ENCODE peak calls at places on chromosomes 11 and 22, in five cellular contexts. One of them, this sample, is unnamed.

GRCh38 chr11:118473537-118473936 is 37.2 kb downstream of the KMT2A start:
- DNase-seq in stimulated activated CD4-positive, alpha-beta T cell treated with anti-CD3 and anti-CD28 coated beads, Interleukin-1b, Interleukin-23, amount 100 ng/mL, for 24 hours: no peak
- DNase-seq in NCI-H2029: no peak
- DNase-seq in RKO: no peak
- DNase-seq in LHCN-M2: no peak
- DNase-seq in this sample: no peak

GRCh38 chr11:104926771-104927470 is 28.7 kb upstream of the CASP12 start:
- DNase-seq in stimulated activated CD4-positive, alpha-beta T cell treated with anti-CD3 and anti-CD28 coated beads, Interleukin-1b, Interleukin-23, amount 100 ng/mL, for 24 hours: no peak
- DNase-seq in NCI-H2029: no peak
- DNase-seq in RKO: no peak
- DNase-seq in LHCN-M2: no peak
- DNase-seq in this sample: no peak

GRCh38 chr22:21855715-21856114 is 11.7 kb downstream of the MAPK1 start:
- DNase-seq in stimulated activated CD4-positive, alpha-beta T cell treated with anti-CD3 and anti-CD28 coated beads, Interleukin-1b, Interleukin-23, amount 100 ng/mL, for 24 hours: no peak
- DNase-seq in NCI-H2029: no peak
- DNase-seq in RKO: no peak
- DNase-seq in LHCN-M2: no peak
- DNase-seq in this sample: no peak

GRCh38 chr11:10272132-10272531 is 21.9 kb downstream of the SBF2 start:
- DNase-seq in stimulated activated CD4-positive, alpha-beta T cell treated with anti-CD3 and anti-CD28 coated beads, Interleukin-1b, Interleukin-23, amount 100 ng/mL, for 24 hours: no peak
- DNase-seq in NCI-H2029: no peak
- DNase-seq in RKO: no peak
- DNase-seq in LHCN-M2: no peak
- DNase-seq in this sample: no peak

GRCh38 chr11:70948416-70948815 is 304.0 kb downstream of the SHANK2 start:
- DNase-seq in stimulated activated CD4-positive, alpha-beta T cell treated with anti-CD3 and anti-CD28 coated beads, Interleukin-1b, Interleukin-23, amount 100 ng/mL, for 24 hours: no peak
- DNase-seq in NCI-H2029: no peak
- DNase-seq in RKO: no peak
- DNase-seq in LHCN-M2: no peak
- DNase-seq in this sample: no peak

GRCh38 chr22:27903805-27904473 is 15.1 kb downstream of the PITPNB start:
- DNase-seq in stimulated activated CD4-positive, alpha-beta T cell treated with anti-CD3 and anti-CD28 coated beads, Interleukin-1b, Interleukin-23, amount 100 ng/mL, for 24 hours: no peak
- DNase-seq in NCI-H2029: no peak
- DNase-seq in RKO: no peak
- DNase-seq in LHCN-M2: no peak
- DNase-seq in this sample: no peak

GRCh38 chr22:41448189-41448808 is 1.7 kb upstream of the TOB2 start:
- DNase-seq in stimulated activated CD4-positive, alpha-beta T cell treated with anti-CD3 and anti-CD28 coated beads, Interleukin-1b, Interleukin-23, amount 100 ng/mL, for 24 hours: peak
- DNase-seq in NCI-H2029: peak
- DNase-seq in RKO: peak
- DNase-seq in LHCN-M2: peak
- DNase-seq in this sample: peak

GRCh38 chr22:19446603-19447387 is 716 bp downstream of the C22orf39 start:
- DNase-seq in stimulated activated CD4-positive, alpha-beta T cell treated with anti-CD3 and anti-CD28 coated beads, Interleukin-1b, Interleukin-23, amount 100 ng/mL, for 24 hours: no peak
- DNase-seq in NCI-H2029: no peak
- DNase-seq in RKO: peak
- DNase-seq in LHCN-M2: no peak
- DNase-seq in this sample: no peak

GRCh38 chr22:23199159-23199558 is 18.9 kb downstream of the BCR start:
- DNase-seq in stimulated activated CD4-positive, alpha-beta T cell treated with anti-CD3 and anti-CD28 coated beads, Interleukin-1b, Interleukin-23, amount 100 ng/mL, for 24 hours: no peak
- DNase-seq in NCI-H2029: no peak
- DNase-seq in RKO: no peak
- DNase-seq in LHCN-M2: no peak
- DNase-seq in this sample: no peak

GRCh38 chr11:72848846-72849466 is 34.7 kb downstream of the ATG16L2 start:
- DNase-seq in stimulated activated CD4-positive, alpha-beta T cell treated with anti-CD3 and anti-CD28 coated beads, Interleukin-1b, Interleukin-23, amount 100 ng/mL, for 24 hours: no peak
- DNase-seq in NCI-H2029: no peak
- DNase-seq in RKO: peak
- DNase-seq in LHCN-M2: no peak
- DNase-seq in this sample: no peak

GRCh38 chr11:45850446-45850845 is 3.2 kb downstream of the CRY2 start:
- DNase-seq in stimulated activated CD4-positive, alpha-beta T cell treated with anti-CD3 and anti-CD28 coated beads, Interleukin-1b, Interleukin-23, amount 100 ng/mL, for 24 hours: no peak
- DNase-seq in NCI-H2029: no peak
- DNase-seq in RKO: peak
- DNase-seq in LHCN-M2: peak
- DNase-seq in this sample: no peak

GRCh38 chr11:93986716-93987115 is 34.4 kb upstream of the HEPHL1 start:
- DNase-seq in stimulated activated CD4-positive, alpha-beta T cell treated with anti-CD3 and anti-CD28 coated beads, Interleukin-1b, Interleukin-23, amount 100 ng/mL, for 24 hours: no peak
- DNase-seq in NCI-H2029: peak
- DNase-seq in RKO: no peak
- DNase-seq in LHCN-M2: peak
- DNase-seq in this sample: peak

GRCh38 chr11:59182457-59183151 is 10.7 kb downstream of the DTX4 start:
- DNase-seq in stimulated activated CD4-positive, alpha-beta T cell treated with anti-CD3 and anti-CD28 coated beads, Interleukin-1b, Interleukin-23, amount 100 ng/mL, for 24 hours: no peak
- DNase-seq in NCI-H2029: no peak
- DNase-seq in RKO: no peak
- DNase-seq in LHCN-M2: no peak
- DNase-seq in this sample: no peak

GRCh38 chr11:70928854-70929598 is 323.4 kb downstream of the SHANK2 start:
- DNase-seq in stimulated activated CD4-positive, alpha-beta T cell treated with anti-CD3 and anti-CD28 coated beads, Interleukin-1b, Interleukin-23, amount 100 ng/mL, for 24 hours: no peak
- DNase-seq in NCI-H2029: no peak
- DNase-seq in RKO: no peak
- DNase-seq in LHCN-M2: no peak
- DNase-seq in this sample: no peak

GRCh38 chr11:130449996-130450419 is 1.6 kb downstream of the ADAMTS15 start:
- DNase-seq in stimulated activated CD4-positive, alpha-beta T cell treated with anti-CD3 and anti-CD28 coated beads, Interleukin-1b, Interleukin-23, amount 100 ng/mL, for 24 hours: no peak
- DNase-seq in NCI-H2029: no peak
- DNase-seq in RKO: no peak
- DNase-seq in LHCN-M2: no peak
- DNase-seq in this sample: no peak

GRCh38 chr11:134665571-134666268 is 253.7 kb upstream of the B3GAT1 start:
- DNase-seq in stimulated activated CD4-positive, alpha-beta T cell treated with anti-CD3 and anti-CD28 coated beads, Interleukin-1b, Interleukin-23, amount 100 ng/mL, for 24 hours: no peak
- DNase-seq in NCI-H2029: no peak
- DNase-seq in RKO: no peak
- DNase-seq in LHCN-M2: no peak
- DNase-seq in this sample: no peak

GRCh38 chr11:40597546-40598113 is 861.8 kb downstream of the LRRC4C start:
- DNase-seq in stimulated activated CD4-positive, alpha-beta T cell treated with anti-CD3 and anti-CD28 coated beads, Interleukin-1b, Interleukin-23, amount 100 ng/mL, for 24 hours: no peak
- DNase-seq in NCI-H2029: no peak
- DNase-seq in RKO: no peak
- DNase-seq in LHCN-M2: no peak
- DNase-seq in this sample: no peak

GRCh38 chr11:69718147-69718546 is 14.3 kb upstream of the FGF19 start:
- DNase-seq in stimulated activated CD4-positive, alpha-beta T cell treated with anti-CD3 and anti-CD28 coated beads, Interleukin-1b, Interleukin-23, amount 100 ng/mL, for 24 hours: no peak
- DNase-seq in NCI-H2029: no peak
- DNase-seq in RKO: no peak
- DNase-seq in LHCN-M2: peak
- DNase-seq in this sample: no peak

GRCh38 chr11:8230178-8230859 is 33.4 kb downstream of the LMO1 start:
- DNase-seq in stimulated activated CD4-positive, alpha-beta T cell treated with anti-CD3 and anti-CD28 coated beads, Interleukin-1b, Interleukin-23, amount 100 ng/mL, for 24 hours: no peak
- DNase-seq in NCI-H2029: no peak
- DNase-seq in RKO: no peak
- DNase-seq in LHCN-M2: no peak
- DNase-seq in this sample: no peak

GRCh38 chr11:67662142-67662805 is 11.7 kb upstream of the ACY3 start:
- DNase-seq in stimulated activated CD4-positive, alpha-beta T cell treated with anti-CD3 and anti-CD28 coated beads, Interleukin-1b, Interleukin-23, amount 100 ng/mL, for 24 hours: no peak
- DNase-seq in NCI-H2029: no peak
- DNase-seq in RKO: no peak
- DNase-seq in LHCN-M2: no peak
- DNase-seq in this sample: no peak

GRCh38 chr11:3220101-3220500 is 1.5 kb upstream of the MRGPRG start:
- DNase-seq in stimulated activated CD4-positive, alpha-beta T cell treated with anti-CD3 and anti-CD28 coated beads, Interleukin-1b, Interleukin-23, amount 100 ng/mL, for 24 hours: no peak
- DNase-seq in NCI-H2029: no peak
- DNase-seq in RKO: no peak
- DNase-seq in LHCN-M2: no peak
- DNase-seq in this sample: no peak

GRCh38 chr22:29994027-29994715 is 86.1 kb upstream of the HORMAD2 start:
- DNase-seq in stimulated activated CD4-positive, alpha-beta T cell treated with anti-CD3 and anti-CD28 coated beads, Interleukin-1b, Interleukin-23, amount 100 ng/mL, for 24 hours: no peak
- DNase-seq in NCI-H2029: peak
- DNase-seq in RKO: peak
- DNase-seq in LHCN-M2: peak
- DNase-seq in this sample: no peak

GRCh38 chr11:116603783-116604323 is 168.9 kb downstream of the BUD13 start:
- DNase-seq in stimulated activated CD4-positive, alpha-beta T cell treated with anti-CD3 and anti-CD28 coated beads, Interleukin-1b, Interleukin-23, amount 100 ng/mL, for 24 hours: no peak
- DNase-seq in NCI-H2029: no peak
- DNase-seq in RKO: no peak
- DNase-seq in LHCN-M2: no peak
- DNase-seq in this sample: no peak